ENCODE peak calls at places on chromosome 11, in ten cellular contexts. P is cardiac muscle cell, K is epithelial cell of esophagus, X is cardiac fibroblast, W is colonic mucosa, U is AG09309, G is B cell, J is nephron progenitor cell, A is kidney epithelial cell, T is endothelial cell. S is an unnamed sample.

GRCh38 chr11:117192401-117192875 is 6.7 kb upstream of the TAGLN start:
- DNase-seq in P (no peak), K (no peak), X (no peak), W (no peak), U (no peak), G (no peak), J (no peak), A (no peak), T (no peak), S (no peak)

GRCh38 chr11:32891657-32892354 is 805 bp upstream of the QSER1 start:
- DNase-seq in P (no peak), K (peak; percentile 8), X (no peak), W (peak; percentile 53), U (no peak), G (no peak), J (no peak), A (no peak), T (no peak), S (no peak)

GRCh38 chr11:2077061-2077802 is 62.0 kb downstream of the IGF2 start:
- DNase-seq in P (no peak), K (peak; percentile 93), X (peak; percentile 89), W (no peak), U (no peak), G (no peak), J (no peak), A (peak; percentile 53), T (no peak), S (no peak)

GRCh38 chr11:131737357-131737756 is 366.9 kb downstream of the NTM start:
- DNase-seq in P (no peak), K (peak; percentile 4), X (peak; percentile 59), W (no peak), U (no peak), G (no peak), J (no peak), A (no peak), T (no peak), S (no peak)

GRCh38 chr11:70471254-70471653 is 72.9 kb downstream of the CTTN start:
- DNase-seq in P (peak; percentile 57), K (no peak), X (peak; percentile 53), W (no peak), U (no peak), G (peak; percentile 31), J (peak; percentile 55), A (no peak), T (peak; percentile 65), S (peak; percentile 78)

GRCh38 chr11:266676-267439 is 11.3 kb upstream of the NLRP6 start:
- DNase-seq in P (no peak), K (no peak), X (no peak), W (no peak), U (no peak), G (peak; percentile 68), J (no peak), A (no peak), T (no peak), S (no peak)

GRCh38 chr11:122681731-122682130 is 26.2 kb downstream of the UBASH3B start:
- DNase-seq in P (no peak), K (no peak), X (no peak), W (no peak), U (no peak), G (no peak), J (no peak), A (no peak), T (no peak), S (no peak)

GRCh38 chr11:32172771-32173170 is 81.9 kb downstream of the RCN1 start:
- DNase-seq in P (peak; percentile 28), K (peak; percentile 24), X (peak; percentile 30), W (no peak), U (no peak), G (no peak), J (peak; percentile 14), A (no peak), T (no peak), S (no peak)

GRCh38 chr11:79113099-79113498 is 327.7 kb downstream of the TENM4 start:
- DNase-seq in P (no peak), K (no peak), X (no peak), W (no peak), U (no peak), G (no peak), J (no peak), A (no peak), T (no peak), S (no peak)

DNA sequence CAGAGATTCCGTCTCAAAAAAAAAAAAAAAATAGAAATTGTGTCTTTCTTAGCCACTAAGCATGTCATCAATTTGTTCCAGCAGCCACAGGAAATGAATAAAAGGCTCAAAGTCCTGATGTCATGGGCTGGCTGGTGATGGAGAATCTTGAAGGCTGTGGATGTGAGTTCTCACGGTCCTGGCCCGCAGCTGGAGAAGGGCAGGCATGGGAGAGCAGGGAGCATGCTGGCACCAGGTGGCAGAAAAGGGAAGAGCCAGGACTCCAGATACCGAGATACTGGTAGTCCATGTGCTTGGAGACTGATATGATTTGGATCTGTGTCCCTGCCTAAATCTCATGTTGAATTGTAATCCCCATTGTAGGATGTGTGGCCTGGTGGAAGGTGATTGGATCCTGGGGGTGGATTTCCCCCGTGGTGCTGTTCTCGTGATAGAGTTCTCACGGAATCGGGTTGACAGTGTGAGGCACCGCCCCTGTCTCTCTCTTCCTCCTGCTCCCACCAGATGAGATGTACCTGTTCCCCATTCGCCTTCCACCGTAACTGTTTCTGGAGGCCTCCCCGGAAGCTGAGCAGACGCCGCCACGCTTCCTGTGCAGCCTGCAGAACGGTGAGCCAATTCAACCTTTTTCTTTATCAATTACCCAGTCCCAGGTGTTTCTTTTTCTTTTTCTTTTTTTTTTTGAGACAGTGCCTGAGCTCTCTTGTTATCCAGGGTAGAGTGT is 18.1 kb downstream of the MRGPRD start:
- DNase-seq in P (no peak), K (no peak), X (no peak), W (no peak), U (no peak), G (no peak), J (no peak), A (no peak), T (no peak), S (peak; percentile 38)
- TF ChIP-seq CTCF in P (no peak), K (no peak), X (no peak), W (no peak), U (no peak), G (no peak), J (no peak), A (no peak), T (no peak), S (no peak)

DNA sequence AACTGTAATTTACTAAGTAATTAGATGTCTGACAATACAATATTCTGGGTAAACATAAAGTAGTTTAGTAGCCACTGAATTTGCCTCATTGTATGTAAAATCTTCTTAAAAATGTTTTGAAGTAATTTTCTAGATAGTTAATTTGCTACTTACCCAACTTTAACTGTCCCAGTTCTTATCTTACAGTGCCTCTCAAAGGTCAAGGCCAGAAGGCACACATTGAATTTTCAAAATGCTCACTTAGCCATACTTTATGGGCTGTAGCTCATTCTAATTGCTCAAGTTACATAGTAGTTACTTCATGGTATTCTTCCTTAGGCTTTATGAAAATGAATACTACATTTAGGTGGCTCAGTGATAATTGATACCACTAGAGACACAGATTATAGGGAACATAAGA is 666.6 kb downstream of the CNTN5 start:
- DNase-seq in P (no peak), K (peak; percentile 2), X (peak; percentile 16), W (no peak), U (no peak), G (no peak), J (no peak), A (no peak), T (no peak), S (no peak)
- TF ChIP-seq CTCF in P (no peak), K (peak; percentile 15), X (no peak), W (no peak), U (no peak), G (no peak), J (no peak), A (no peak), T (no peak), S (no peak)

DNA sequence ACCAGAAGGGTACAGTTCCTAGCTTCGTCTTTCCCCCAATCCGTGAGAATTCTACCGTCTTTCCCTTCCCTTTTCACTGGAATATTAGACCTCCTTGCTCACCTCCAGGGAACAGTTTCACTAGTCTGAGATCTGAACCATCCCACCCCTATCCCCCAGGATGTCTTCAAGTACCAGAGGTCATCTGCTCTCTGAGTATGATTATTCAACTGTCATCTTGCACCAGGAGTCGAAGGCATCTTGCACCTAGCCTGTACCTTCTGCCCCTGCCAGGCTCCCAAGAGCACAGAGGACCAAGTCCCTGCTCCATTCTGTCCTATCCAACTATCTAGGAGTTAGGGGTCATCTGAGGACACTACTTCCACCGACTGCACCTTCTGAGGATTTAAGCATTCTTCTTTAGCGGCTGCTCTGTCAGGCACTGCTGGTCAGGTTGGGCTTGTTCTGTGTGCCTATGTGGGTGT is 804 bp downstream of the ACER3 start:
- DNase-seq in P (no peak), K (peak; percentile 26), X (no peak), W (no peak), U (no peak), G (peak; percentile 12), J (no peak), A (no peak), T (no peak), S (no peak)
- TF ChIP-seq CTCF in P (no peak), K (no peak), X (no peak), W (no peak), U (no peak), G (no peak), J (no peak), A (no peak), T (no peak), S (no peak)

GRCh38 chr11:44659641-44660040 is 67.1 kb upstream of the TSPAN18 start:
- DNase-seq in P (no peak), K (no peak), X (no peak), W (no peak), U (no peak), G (no peak), J (no peak), A (no peak), T (no peak), S (no peak)

GRCh38 chr11:44654057-44654456 is 72.7 kb upstream of the TSPAN18 start:
- DNase-seq in P (no peak), K (no peak), X (no peak), W (no peak), U (no peak), G (no peak), J (no peak), A (no peak), T (no peak), S (no peak)

GRCh38 chr11:44654596-44654995 is 72.2 kb upstream of the TSPAN18 start:
- DNase-seq in P (no peak), K (no peak), X (no peak), W (no peak), U (no peak), G (no peak), J (no peak), A (no peak), T (no peak), S (peak; percentile 8)

GRCh38 chr11:44661311-44661717 is 65.4 kb upstream of the TSPAN18 start:
- DNase-seq in P (no peak), K (no peak), X (no peak), W (no peak), U (no peak), G (no peak), J (no peak), A (no peak), T (no peak), S (no peak)

DNA sequence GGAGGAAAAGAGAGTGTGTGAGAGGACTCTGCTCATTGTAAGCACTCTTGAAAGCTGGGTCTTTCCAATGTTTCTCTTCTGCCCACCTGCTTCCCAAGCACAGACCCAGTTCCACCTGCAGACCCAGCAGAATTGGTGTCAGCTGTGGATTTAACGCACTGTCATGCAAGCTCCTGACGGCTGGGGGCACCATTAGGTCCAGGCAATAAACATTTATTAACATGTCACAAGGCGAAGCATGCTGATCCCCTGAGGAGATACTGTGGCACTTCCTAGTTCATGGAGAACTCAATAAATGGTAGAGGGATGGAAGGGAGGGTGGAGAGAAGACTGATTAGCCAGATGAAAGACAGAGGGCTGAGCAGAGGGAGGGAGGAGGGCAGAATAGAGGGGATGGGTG is 68.3 kb upstream of the TSPAN18 start:
- DNase-seq in P (peak; percentile 53), K (peak; percentile 10), X (peak; percentile 36), W (no peak), U (no peak), G (no peak), J (peak; percentile 32), A (no peak), T (peak; percentile 30), S (no peak)
- TF ChIP-seq CTCF in P (peak; percentile 47), K (no peak), X (peak; percentile 36), W (no peak), U (no peak), G (no peak), J (peak; percentile 28), A (peak; percentile 26), T (peak; percentile 29), S (no peak)